ENCODE peak calls at places on chromosomes 4 and X, in five cellular contexts. W is cardiac fibroblast, S is hypothalamus, B is left ventricle myocardium inferior, D is neuronal stem cell. M is an unnamed sample.

GRCh38 chr4:83830138-83830537 is 294.2 kb downstream of the GPAT3 start:
- DNase-seq in W (no peak), S (no peak), B (peak), D (no peak), M (no peak)

GRCh38 chr4:10456270-10457254 is 664 bp downstream of the ZNF518B start:
- DNase-seq in W (peak), S (peak), B (peak), D (no peak), M (peak)

GRCh38 chrX:70664726-70665125 is 220.1 kb downstream of the DLG3 start:
- DNase-seq in W (peak), S (no peak), B (no peak), D (peak), M (no peak)

GRCh38 chr4:8224596-8225289 is 25.7 kb downstream of the SH3TC1 start:
- DNase-seq in W (no peak), S (no peak), B (no peak), D (no peak), M (no peak)

GRCh38 chr4:40309250-40309774 is 25.8 kb upstream of the CHRNA9 start:
- DNase-seq in W (peak), S (no peak), B (peak), D (peak), M (peak)

GRCh38 chrX:22800360-22800759 is 199.4 kb upstream of the DDX53 start:
- DNase-seq in W (peak), S (no peak), B (peak), D (no peak), M (peak)

GRCh38 chr4:40190465-40190864 is 6.4 kb upstream of the RHOH start:
- DNase-seq in W (no peak), S (no peak), B (no peak), D (no peak), M (no peak)

GRCh38 chr4:140151700-140152014 is 2.3 kb downstream of the MAML3 start:
- DNase-seq in W (peak), S (peak), B (peak), D (no peak), M (peak)

GRCh38 chr4:25439913-25440477 is 62.9 kb downstream of the ANAPC4 start:
- DNase-seq in W (peak), S (peak), B (no peak), D (peak), M (peak)

GRCh38 chrX:11105080-11105479 is 6.1 kb upstream of the HCCS start:
- DNase-seq in W (peak), S (no peak), B (no peak), D (no peak), M (no peak)

GRCh38 chr4:154049457-154050181 is 260.7 kb upstream of the SFRP2 start:
- DNase-seq in W (peak), S (no peak), B (no peak), D (no peak), M (no peak)

GRCh38 chr4:13540446-13541175 is 3.7 kb downstream of the NKX3-2 start:
- DNase-seq in W (no peak), S (no peak), B (no peak), D (no peak), M (no peak)

GRCh38 chrX:53223955-53224859 is 800 bp downstream of the KDM5C start:
- DNase-seq in W (peak), S (no peak), B (no peak), D (no peak), M (no peak)

GRCh38 chrX:133969191-133969590 is 16.2 kb downstream of the GPC3 start:
- DNase-seq in W (no peak), S (no peak), B (no peak), D (no peak), M (no peak)

GRCh38 chr4:3422808-3423297 is 18.9 kb upstream of the HGFAC start:
- DNase-seq in W (no peak), S (no peak), B (no peak), D (no peak), M (no peak)

GRCh38 chrX:150371877-150372276 is 8.8 kb downstream of the MAMLD1 start:
- DNase-seq in W (no peak), S (no peak), B (no peak), D (no peak), M (no peak)

GRCh38 chr4:7863911-7864681 is 75.6 kb downstream of the AFAP1 start:
- DNase-seq in W (no peak), S (no peak), B (no peak), D (no peak), M (no peak)

GRCh38 chr4:100497729-100498250 is 20.0 kb downstream of the EMCN start:
- DNase-seq in W (no peak), S (no peak), B (no peak), D (no peak), M (no peak)

GRCh38 chr4:123327346-123327745 is 69.2 kb upstream of the SPRY1 start:
- DNase-seq in W (peak), S (no peak), B (no peak), D (no peak), M (no peak)

GRCh38 chr4:99324978-99325377 is 3.8 kb upstream of the ADH1B start:
- DNase-seq in W (peak), S (no peak), B (peak), D (no peak), M (peak)

GRCh38 chrX:19683817-19684216 is 168.5 kb upstream of the MAP3K15 start:
- DNase-seq in W (no peak), S (no peak), B (no peak), D (no peak), M (no peak)

GRCh38 chr4:32775049-32775448 is 2054.9 kb downstream of the PCDH7 start:
- DNase-seq in W (peak), S (no peak), B (no peak), D (peak), M (no peak)

GRCh38 chr4:51851090-51851936 is 8.4 kb downstream of the DCUN1D4 start:
- DNase-seq in W (no peak), S (no peak), B (no peak), D (no peak), M (no peak)

GRCh38 chr4:155805016-155805415 is 46.2 kb downstream of the GUCY1B1 start:
- DNase-seq in W (peak), S (no peak), B (no peak), D (no peak), M (no peak)

GRCh38 chr4:172480471-172480870 is 667.3 kb downstream of the GALNTL6 start:
- DNase-seq in W (no peak), S (no peak), B (no peak), D (no peak), M (no peak)

GRCh38 chr4:173793937-173794510 is 264.0 kb upstream of the HAND2 start:
- DNase-seq in W (peak), S (no peak), B (no peak), D (no peak), M (no peak)

GRCh38 chrX:41661366-41662095 is 27.2 kb upstream of the GPR34 start:
- DNase-seq in W (peak), S (no peak), B (no peak), D (no peak), M (no peak)

GRCh38 chr4:28421221-28421620 is 1560.6 kb downstream of the STIM2 start:
- DNase-seq in W (no peak), S (no peak), B (no peak), D (no peak), M (no peak)

GRCh38 chrX:81377329-81377728 is 175.4 kb downstream of the SH3BGRL start:
- DNase-seq in W (peak), S (no peak), B (no peak), D (peak), M (no peak)

GRCh38 chr4:56505269-56506109 is at the start of gene ARL9:
- DNase-seq in W (peak), S (no peak), B (peak), D (peak), M (peak)

GRCh38 chrX:37347420-37347819 is 1.7 kb upstream of the PRRG1 start:
- DNase-seq in W (peak), S (no peak), B (no peak), D (no peak), M (peak)

GRCh38 chrX:6526564-6526963 is 8.4 kb downstream of the VCX3A start:
- DNase-seq in W (no peak), S (no peak), B (no peak), D (no peak), M (no peak)

GRCh38 chr4:11746734-11747133 is 318.0 kb upstream of the HS3ST1 start:
- DNase-seq in W (peak), S (no peak), B (no peak), D (no peak), M (no peak)

M was measured in tibial artery.